ENCODE peak calls at places on chromosomes 2 and 18, in four cellular contexts. O is HL-60, E is GM12878, W is K562. C is an unnamed sample.

GRCh38 chr2:54599914-54600313 is 123.5 kb upstream of the EML6 start:
- DNase-seq in O (no peak), E (no peak), W (peak; percentile 77), C (no peak)

GRCh38 chr2:94759211-94759610 is 112.0 kb upstream of the TEKT4 start:
- DNase-seq in O (no peak), E (no peak), W (peak; percentile 48), C (no peak)

GRCh38 chr2:2806711-2807110 is 475.6 kb upstream of the MYT1L start:
- DNase-seq in O (no peak), E (no peak), W (no peak), C (no peak)

GRCh38 chr2:48531141-48531648 is 1.2 kb downstream of the STON1 start:
- DNase-seq in O (no peak), E (no peak), W (no peak), C (no peak)

GRCh38 chr2:28359222-28360065 is 33.2 kb upstream of the FOSL2 start:
- DNase-seq in O (peak; percentile 76), E (peak; percentile 57), W (peak; percentile 39), C (peak; percentile 62)

GRCh38 chr2:109098251-109098920 is 30.6 kb upstream of the SH3RF3 start:
- DNase-seq in O (no peak), E (no peak), W (no peak), C (no peak)

GRCh38 chr2:71779306-71779855 is 326.0 kb downstream of the DYSF start:
- DNase-seq in O (no peak), E (no peak), W (no peak), C (no peak)

GRCh38 chr18:74184875-74185274 is 36.6 kb downstream of the TIMM21 start:
- DNase-seq in O (no peak), E (no peak), W (no peak), C (no peak)

GRCh38 chr2:17879137-17879912 is 858 bp downstream of the KCNS3 start:
- DNase-seq in O (no peak), E (no peak), W (peak; percentile 45), C (peak; percentile 41)

GRCh38 chr2:46888421-46888952 is 27.1 kb downstream of the MCFD2 start:
- DNase-seq in O (no peak), E (no peak), W (no peak), C (no peak)

GRCh38 chr2:96099861-96100798 is 16.2 kb downstream of the ADRA2B start:
- DNase-seq in O (no peak), E (no peak), W (no peak), C (peak; percentile 5)

GRCh38 chr2:64021578-64021977 is 2.4 kb upstream of the VPS54 start:
- DNase-seq in O (no peak), E (no peak), W (no peak), C (no peak)

GRCh38 chr2:96954490-96954846 is 31.9 kb downstream of the FAM178B start:
- DNase-seq in O (no peak), E (peak; percentile 39), W (no peak), C (no peak)

GRCh38 chr2:160353166-160353565 is 140.4 kb downstream of the RBMS1 start:
- DNase-seq in O (no peak), E (no peak), W (no peak), C (no peak)

GRCh38 chr2:70709275-70709674 is 58.7 kb downstream of the ADD2 start:
- DNase-seq in O (no peak), E (no peak), W (no peak), C (no peak)

GRCh38 chr2:175309799-175310198 is 128.3 kb upstream of the ATP5MC3 start:
- DNase-seq in O (no peak), E (no peak), W (peak; percentile 38), C (peak; percentile 7)

GRCh38 chr2:231241755-231242507 is 43.5 kb downstream of the ARMC9 start:
- DNase-seq in O (peak; percentile 65), E (no peak), W (no peak), C (no peak)

GRCh38 chr2:231246171-231246842 is 47.9 kb downstream of the ARMC9 start:
- DNase-seq in O (no peak), E (no peak), W (no peak), C (no peak)

GRCh38 chr2:231245253-231246094 is 47.0 kb downstream of the ARMC9 start:
- DNase-seq in O (no peak), E (no peak), W (no peak), C (no peak)

GRCh38 chr2:231243883-231244282 is 45.5 kb downstream of the ARMC9 start:
- DNase-seq in O (no peak), E (no peak), W (no peak), C (no peak)

GRCh38 chr2:231244382-231245252 is 46.2 kb downstream of the ARMC9 start:
- DNase-seq in O (no peak), E (no peak), W (no peak), C (no peak)
- TF ChIP-seq POLR2AphosphoS5 in O (no peak), E (no peak), W (no peak), C (no peak)

GRCh38 chr2:118580651-118581050 is 266.8 kb downstream of the EN1 start:
- DNase-seq in O (no peak), E (no peak), W (no peak), C (no peak)
- TF ChIP-seq SPI1 in O (no peak), E (no peak), W (no peak), C (no peak)

GRCh38 chr2:43595603-43596412 is at the start of gene THADA:
- DNase-seq in O (peak; percentile 98), E (peak; percentile 98), W (peak; percentile 98), C (peak; percentile 80)
- TF ChIP-seq POLR2AphosphoS5 in O (peak; percentile 99), E (peak; percentile 99), W (peak; percentile 98), C (peak; percentile 99)

GRCh38 chr2:202088777-202089176 is 15.7 kb downstream of the KIAA2012 start:
- DNase-seq in O (no peak), E (no peak), W (no peak), C (no peak)

GRCh38 chr2:202079289-202079688 is 6.2 kb downstream of the KIAA2012 start:
- DNase-seq in O (no peak), E (no peak), W (no peak), C (no peak)

DNA sequence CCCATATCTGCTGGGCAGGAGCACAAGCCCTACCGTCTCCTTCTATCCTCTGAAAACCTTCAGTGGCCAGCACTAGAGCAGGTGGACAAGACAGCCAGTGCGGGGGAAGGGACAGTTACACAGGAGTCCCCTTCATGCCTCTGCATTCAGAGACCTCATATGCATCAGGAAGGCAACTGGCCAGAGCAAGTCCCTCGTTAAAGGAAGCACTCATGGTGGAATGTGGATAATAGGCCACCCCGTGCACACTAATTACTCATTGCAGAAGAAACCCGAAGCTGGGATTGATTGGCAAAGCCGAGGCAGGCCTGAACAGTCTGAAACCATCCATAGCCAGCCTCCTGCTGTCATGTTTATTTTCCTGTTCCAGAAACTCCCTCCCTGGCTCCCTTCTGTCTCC is 11.2 kb downstream of the KIAA2012 start:
- DNase-seq in O (no peak), E (no peak), W (no peak), C (no peak)
- TF ChIP-seq SPI1 in O (no peak), E (no peak), W (no peak), C (no peak)

GRCh38 chr2:36597532-36598377 is at the start of gene FEZ2:
- DNase-seq in O (peak; percentile 39), E (peak; percentile 24), W (peak; percentile 93), C (peak; percentile 84)
- TF ChIP-seq POLR2AphosphoS5 in O (no peak), E (peak; percentile 69), W (peak; percentile 32), C (peak; percentile 60)

GRCh38 chr2:233740875-233741274 is 12.0 kb downstream of the UGT1A3 start:
- DNase-seq in O (no peak), E (no peak), W (no peak), C (no peak)
- TF ChIP-seq SPI1 in O (no peak), E (no peak), W (no peak), C (no peak)

DNA sequence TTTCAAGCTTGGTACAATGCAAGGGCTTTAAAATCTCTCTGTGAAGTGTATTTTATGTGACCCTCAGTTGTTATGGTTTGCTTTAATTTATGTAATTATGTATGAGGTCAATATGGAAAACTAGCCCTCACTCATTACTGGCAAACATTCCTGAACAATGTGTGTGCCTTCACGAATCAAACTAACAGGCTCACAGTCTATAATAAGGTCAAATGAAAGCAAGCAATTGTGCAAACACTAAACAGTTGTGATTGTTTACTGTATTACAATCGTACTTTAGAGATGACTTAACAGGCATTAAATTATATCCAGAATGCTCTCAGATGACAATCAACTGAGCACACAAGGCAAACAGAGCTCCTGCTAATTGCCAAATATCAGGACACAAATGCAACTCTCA is 29.6 kb downstream of the COL5A2 start:
- DNase-seq in O (no peak), E (no peak), W (no peak), C (no peak)
- TF ChIP-seq POLR2AphosphoS5 in O (no peak), E (no peak), W (no peak), C (no peak)

DNA sequence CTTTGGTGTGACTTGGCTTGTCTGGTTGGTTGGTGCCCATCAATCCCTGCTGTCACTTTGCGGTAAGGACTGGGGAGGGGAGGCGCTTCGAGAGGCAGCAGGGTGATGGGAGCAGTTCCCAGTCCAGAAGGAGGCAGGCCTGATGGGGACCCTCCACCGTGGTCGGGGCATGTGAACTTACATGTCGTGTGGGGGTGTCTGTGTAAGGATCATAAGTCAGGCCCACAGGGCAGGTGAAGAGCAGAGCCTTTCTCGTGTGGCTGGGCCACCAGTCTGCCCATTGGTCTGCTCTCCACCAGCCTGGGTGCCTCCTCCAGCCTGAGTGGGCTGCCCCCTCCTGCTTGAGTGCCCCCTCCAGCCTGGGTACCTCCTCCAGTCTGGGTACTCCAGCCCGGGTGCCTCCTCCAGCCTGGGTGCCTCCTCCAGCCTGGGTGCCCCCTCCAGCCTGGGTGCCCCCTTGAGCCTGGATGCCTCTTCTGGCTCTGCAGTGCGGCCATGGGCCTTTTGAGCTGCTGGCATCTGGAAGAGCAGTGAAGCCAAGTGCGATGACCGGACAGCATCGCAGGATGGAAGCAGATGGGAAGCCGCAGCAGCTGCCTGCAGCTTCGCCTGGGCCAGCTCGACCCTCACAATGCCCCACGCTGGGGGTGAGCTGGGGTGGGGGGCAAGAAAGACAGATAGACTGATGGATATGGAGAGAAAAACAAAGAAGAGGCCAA is 25.0 kb downstream of the ATOH8 start:
- DNase-seq in O (no peak), E (no peak), W (no peak), C (no peak)
- TF ChIP-seq SPI1 in O (no peak), E (no peak), W (no peak), C (no peak)

GRCh38 chr2:154452471-154452870 is 246.0 kb upstream of the KCNJ3 start:
- DNase-seq in O (no peak), E (no peak), W (no peak), C (no peak)
- TF ChIP-seq POLR2AphosphoS5 in O (no peak), E (no peak), W (no peak), C (no peak)

C was measured in GM12891.